ENCODE peak calls at places on chromosomes 7 and 10, in eight cellular contexts. D is A549, W is IMR-90, U is thyroid gland, C is suprapubic skin, S is upper lobe of left lung, H is ovary, E is stomach. R is an unnamed sample.

GRCh38 chr10:42149027-42149700 is 489.2 kb downstream of the ZNF33B start:
- DNase-seq in D (no peak), W (no peak), U (peak), C (peak), S (peak), H (no peak), E (no peak), R (peak)

GRCh38 chr7:376306-376969 is 86.5 kb downstream of the FOXL3 start:
- DNase-seq in D (no peak), W (no peak), U (no peak), C (peak), S (peak), H (peak), E (peak), R (no peak)

GRCh38 chr7:44348300-44348699 is 22.9 kb upstream of the CAMK2B start:
- DNase-seq in D (peak), W (peak), U (no peak), C (no peak), S (no peak), H (no peak), E (no peak), R (no peak)

GRCh38 chr10:125414998-125415397 is 254.6 kb upstream of the CTBP2 start:
- DNase-seq in D (no peak), W (peak), U (no peak), C (no peak), S (no peak), H (no peak), E (no peak), R (no peak)

GRCh38 chr10:73597346-73597745 is 6.2 kb upstream of the USP54 start:
- DNase-seq in D (no peak), W (peak), U (no peak), C (no peak), S (no peak), H (no peak), E (no peak), R (no peak)

GRCh38 chr10:68172324-68172723 is 59.6 kb downstream of the ATOH7 start:
- DNase-seq in D (no peak), W (no peak), U (no peak), C (no peak), S (no peak), H (no peak), E (no peak), R (no peak)

GRCh38 chr10:69650589-69651261 is 20.7 kb downstream of the FAM241B start:
- DNase-seq in D (no peak), W (no peak), U (no peak), C (no peak), S (no peak), H (no peak), E (no peak), R (no peak)

GRCh38 chr7:124399941-124400340 is 365.7 kb downstream of the GPR37 start:
- DNase-seq in D (no peak), W (no peak), U (no peak), C (no peak), S (no peak), H (no peak), E (no peak), R (no peak)

GRCh38 chr10:6064119-6064518 is 2.0 kb upstream of the IL2RA start:
- DNase-seq in D (no peak), W (no peak), U (no peak), C (no peak), S (no peak), H (no peak), E (peak), R (no peak)

GRCh38 chr7:155860840-155861479 is 48.7 kb upstream of the SHH start:
- DNase-seq in D (peak), W (peak), U (peak), C (peak), S (peak), H (peak), E (peak), R (peak)

GRCh38 chr7:139515266-139515665 is 8.2 kb upstream of the CLEC2L start:
- DNase-seq in D (no peak), W (no peak), U (no peak), C (no peak), S (no peak), H (no peak), E (no peak), R (no peak)

GRCh38 chr10:132774905-132775863 is 10.8 kb downstream of the NKX6-2 start:
- DNase-seq in D (no peak), W (no peak), U (no peak), C (no peak), S (peak), H (no peak), E (peak), R (no peak)

GRCh38 chr7:29289156-29290021 is 94.8 kb downstream of the CHN2 start:
- DNase-seq in D (no peak), W (no peak), U (peak), C (no peak), S (no peak), H (peak), E (no peak), R (no peak)

GRCh38 chr7:114789161-114789560 is 132.7 kb upstream of the MDFIC start:
- DNase-seq in D (no peak), W (peak), U (no peak), C (no peak), S (no peak), H (no peak), E (no peak), R (no peak)

GRCh38 chr10:32347363-32347735 is 391 bp upstream of the EPC1 start:
- DNase-seq in D (no peak), W (no peak), U (no peak), C (no peak), S (peak), H (no peak), E (no peak), R (no peak)

GRCh38 chr10:32349199-32349585 is 2.2 kb upstream of the EPC1 start:
- DNase-seq in D (no peak), W (no peak), U (no peak), C (no peak), S (no peak), H (no peak), E (no peak), R (no peak)

GRCh38 chr10:32349968-32350738 is 3.2 kb upstream of the EPC1 start:
- DNase-seq in D (no peak), W (no peak), U (no peak), C (no peak), S (no peak), H (no peak), E (no peak), R (no peak)

GRCh38 chr10:32348297-32349198 is 1.6 kb upstream of the EPC1 start:
- DNase-seq in D (no peak), W (no peak), U (no peak), C (no peak), S (no peak), H (no peak), E (no peak), R (peak)

DNA sequence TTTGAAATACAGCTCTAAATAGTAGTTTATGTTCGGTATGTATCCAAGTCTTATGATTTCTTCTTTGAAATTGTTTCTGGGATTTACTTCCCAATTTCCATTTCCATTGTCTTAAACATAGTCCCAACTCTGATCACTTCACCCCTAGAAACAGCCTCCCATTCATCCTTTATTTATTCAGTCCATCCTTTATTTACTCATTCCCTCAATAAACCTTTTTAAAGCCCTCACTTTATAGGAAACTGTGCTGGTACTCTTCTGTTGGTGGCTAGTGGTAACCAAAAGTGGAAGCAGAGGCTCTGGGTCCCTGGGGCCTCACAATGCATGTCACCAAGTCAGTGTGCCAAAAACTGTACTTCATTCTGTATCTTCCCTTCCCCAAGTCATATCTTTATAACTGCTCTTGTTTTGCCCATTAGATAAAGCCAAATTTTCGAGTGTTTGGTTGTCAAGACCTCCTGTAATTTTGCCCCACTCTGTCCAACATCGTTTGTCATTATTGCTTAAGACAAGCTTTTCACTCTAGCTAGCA is 3.9 kb upstream of the EPC1 start:
- DNase-seq in D (no peak), W (no peak), U (no peak), C (no peak), S (no peak), H (no peak), E (no peak), R (no peak)
- H3K27ac ChIP-seq in D (no peak), W (no peak), U (no peak), C (no peak), S (no peak), H (no peak), E (no peak), R (no peak)

GRCh38 chr7:79979437-79979836 is 155.2 kb upstream of the GNAI1 start:
- DNase-seq in D (no peak), W (peak), U (no peak), C (no peak), S (no peak), H (no peak), E (no peak), R (no peak)
- TF ChIP-seq POLR2A in D (no peak), W (no peak), U (no peak), C (no peak), S (no peak), H (no peak), E (no peak), R (no peak)

DNA sequence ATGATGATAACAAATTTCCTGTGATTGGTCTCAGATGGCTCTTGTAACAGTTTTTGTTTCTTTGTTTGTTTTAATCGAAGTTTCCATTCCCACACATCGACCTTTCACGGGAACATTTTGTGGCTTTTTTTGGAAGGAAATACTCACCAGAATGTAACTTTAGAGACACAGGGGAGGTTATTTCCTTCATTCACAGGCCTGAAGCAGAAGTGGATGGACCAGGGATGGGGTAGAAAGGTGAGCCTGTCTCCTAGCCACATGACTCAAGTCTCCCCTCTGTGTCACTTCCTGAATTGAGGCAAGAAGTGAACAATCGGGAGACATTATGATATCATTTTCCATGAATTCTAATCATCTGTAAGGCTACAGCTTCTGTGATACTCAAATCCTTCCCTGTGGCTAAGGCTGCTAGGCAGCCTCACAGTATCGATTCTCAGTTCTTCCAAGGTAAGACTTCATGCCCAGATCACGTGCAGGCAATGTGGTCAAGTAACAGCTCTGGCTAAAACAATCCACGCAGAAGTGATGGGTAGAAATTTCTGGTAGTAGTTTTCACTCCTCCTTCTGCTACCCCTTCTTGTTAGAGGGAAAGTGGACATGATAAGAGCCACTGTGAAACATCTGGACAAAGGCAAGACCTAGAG is 203.9 kb upstream of the NEBL start:
- DNase-seq in D (no peak), W (no peak), U (no peak), C (no peak), S (no peak), H (no peak), E (no peak), R (no peak)
- H3K27ac ChIP-seq in D (peak), W (no peak), U (no peak), C (no peak), S (peak), H (no peak), E (no peak), R (no peak)

DNA sequence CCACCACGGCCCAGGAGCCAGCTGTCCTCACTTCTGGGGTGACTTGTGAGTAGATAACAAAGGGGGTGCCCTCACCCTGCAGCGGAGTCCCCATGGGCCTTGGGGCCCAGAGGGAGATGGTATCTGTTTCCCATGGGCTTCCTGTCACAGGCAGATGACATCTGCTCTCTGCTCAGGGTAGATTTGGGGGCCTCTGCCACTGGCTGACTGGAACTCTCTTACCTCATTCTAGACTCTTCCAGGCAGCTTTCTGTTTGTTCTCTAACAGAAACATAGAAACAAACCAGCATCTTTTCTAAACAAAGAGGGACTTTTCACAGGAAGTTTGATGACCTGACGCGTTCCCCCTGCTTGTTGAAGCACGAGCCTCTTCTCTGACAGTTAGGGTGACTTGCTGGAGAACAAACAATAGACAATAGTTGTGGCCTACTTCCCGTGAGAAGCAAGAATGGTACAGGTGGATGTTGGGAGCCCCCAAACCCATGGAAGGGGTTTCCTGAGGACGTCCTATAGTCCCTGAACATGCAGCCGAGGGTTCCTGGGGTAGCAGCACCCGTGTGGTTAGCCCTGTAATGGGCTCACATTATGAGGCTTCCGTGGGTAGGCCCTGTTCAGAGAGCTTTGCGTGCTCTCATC is 61.6 kb downstream of the GRK5 start:
- DNase-seq in D (no peak), W (peak), U (no peak), C (no peak), S (no peak), H (no peak), E (no peak), R (no peak)
- TF ChIP-seq POLR2A in D (no peak), W (no peak), U (no peak), C (no peak), S (no peak), H (no peak), E (no peak), R (no peak)

GRCh38 chr10:89480047-89480446 is 55.3 kb downstream of the SLC16A12 start:
- DNase-seq in D (no peak), W (peak), U (peak), C (no peak), S (no peak), H (no peak), E (no peak), R (no peak)
- H3K27ac ChIP-seq in D (no peak), W (no peak), U (peak), C (peak), S (peak), H (no peak), E (no peak), R (no peak)

GRCh38 chr10:86668297-86669165 is at the start of gene LDB3:
- DNase-seq in D (no peak), W (peak), U (peak), C (no peak), S (peak), H (no peak), E (peak), R (no peak)
- TF ChIP-seq POLR2A in D (no peak), W (peak), U (no peak), C (no peak), S (no peak), H (no peak), E (no peak), R (no peak)

GRCh38 chr7:2573747-2574146 is 15.0 kb downstream of the IQCE start:
- DNase-seq in D (no peak), W (no peak), U (no peak), C (no peak), S (no peak), H (no peak), E (no peak), R (no peak)

GRCh38 chr7:2569421-2569820 is 10.6 kb downstream of the IQCE start:
- DNase-seq in D (no peak), W (no peak), U (no peak), C (no peak), S (no peak), H (no peak), E (no peak), R (no peak)

GRCh38 chr7:2570021-2570420 is 11.2 kb downstream of the IQCE start:
- DNase-seq in D (no peak), W (no peak), U (no peak), C (no peak), S (no peak), H (no peak), E (no peak), R (no peak)

GRCh38 chr7:2571409-2571808 is 12.6 kb downstream of the IQCE start:
- DNase-seq in D (no peak), W (no peak), U (no peak), C (no peak), S (peak), H (no peak), E (no peak), R (no peak)

GRCh38 chr7:2572101-2572842 is 13.5 kb downstream of the IQCE start:
- DNase-seq in D (no peak), W (peak), U (no peak), C (no peak), S (peak), H (no peak), E (peak), R (no peak)
- H3K27ac ChIP-seq in D (peak), W (no peak), U (no peak), C (no peak), S (no peak), H (no peak), E (peak), R (no peak)

DNA sequence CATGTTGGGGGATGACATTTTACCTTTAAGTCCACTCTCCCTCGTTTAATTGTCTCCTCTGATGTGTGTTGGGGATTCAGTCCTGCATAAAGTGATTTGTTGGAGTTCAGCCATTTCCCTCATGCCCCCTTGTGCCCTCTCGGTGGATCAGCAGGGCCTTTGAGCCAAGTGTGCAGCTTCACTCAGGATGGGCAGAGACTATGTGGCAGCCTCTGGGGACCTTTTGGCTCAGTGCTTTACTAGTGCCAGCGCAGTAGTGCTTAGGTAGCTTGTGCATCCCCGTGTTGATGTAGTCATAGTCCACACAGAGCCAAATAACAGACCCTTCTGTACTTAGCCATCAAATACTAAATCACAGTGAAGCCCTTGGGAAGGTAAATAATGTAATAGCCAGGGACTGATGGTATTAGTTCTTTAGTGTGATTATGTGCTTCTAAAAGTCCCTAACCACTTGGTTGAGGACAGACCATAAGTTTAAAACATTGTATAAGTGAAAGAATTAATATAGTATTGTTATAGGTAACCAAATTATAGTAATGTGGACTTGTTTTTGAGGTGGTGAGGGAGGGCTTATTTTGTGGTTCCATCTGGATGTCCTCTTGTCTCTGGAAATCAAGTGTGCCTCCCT is 11.4 kb downstream of the BUB3 start:
- DNase-seq in D (no peak), W (no peak), U (no peak), C (no peak), S (no peak), H (no peak), E (no peak), R (no peak)
- TF ChIP-seq POLR2A in D (no peak), W (no peak), U (no peak), C (no peak), S (no peak), H (no peak), E (no peak), R (no peak)

DNA sequence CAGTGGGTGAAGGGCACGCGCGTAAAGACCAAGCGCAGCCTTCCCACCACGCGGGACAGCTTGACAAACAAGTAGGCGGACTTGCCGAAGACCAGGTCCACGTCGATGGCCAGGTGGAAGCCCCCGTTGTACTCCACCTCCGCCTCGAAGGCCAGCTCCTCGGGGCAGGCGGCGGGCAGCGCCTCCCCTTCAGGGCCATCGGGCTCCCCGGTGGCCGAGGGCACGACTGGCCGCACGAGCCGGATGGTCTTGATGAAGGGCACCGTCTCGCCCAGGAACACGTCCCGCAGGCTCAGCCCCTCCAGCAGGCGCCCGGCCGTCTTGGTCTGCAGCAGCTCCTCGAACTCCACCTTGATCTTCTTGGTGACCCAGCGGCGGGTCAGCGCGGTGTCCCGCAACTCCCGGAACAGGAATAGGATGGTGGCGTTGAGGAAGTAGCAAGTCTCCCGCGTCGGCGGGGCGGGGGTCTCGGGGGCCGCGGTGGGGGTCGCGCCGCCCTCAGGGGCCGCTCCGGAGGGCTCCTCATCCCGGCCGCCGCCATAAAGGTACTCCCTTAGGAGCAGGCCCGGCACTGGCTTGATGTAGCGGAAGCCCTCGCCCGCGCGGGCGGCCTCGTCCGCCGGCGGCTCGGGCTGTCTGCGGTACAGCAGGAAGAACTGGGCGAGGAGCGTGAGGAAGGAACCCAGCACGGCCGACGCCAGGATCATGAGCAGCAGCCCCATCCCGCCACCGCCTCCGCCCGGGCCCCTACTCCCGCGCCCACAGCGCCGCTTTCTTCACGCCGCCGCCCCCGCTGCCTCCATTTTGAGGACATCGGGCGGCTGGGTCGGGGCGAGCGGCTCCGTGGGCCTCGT is 507 bp downstream of the PDZD8 start:
- DNase-seq in D (peak), W (peak), U (peak), C (peak), S (no peak), H (no peak), E (peak), R (peak)
- H3K27ac ChIP-seq in D (peak), W (peak), U (peak), C (peak), S (peak), H (peak), E (peak), R (peak)